ENCODE peak calls at places on chromosomes 11 and 22, in six cellular contexts. One of them, this sample, is unnamed.

GRCh38 chr22:49010086-49010863 is 817.4 kb downstream of the BRD1 start:
- DNase-seq in NCI-H510A treated with DMSO at 0.1 percent for 48 hours: no peak
- DNase-seq in GM10248: no peak
- DNase-seq in IMR-90: no peak
- DNase-seq in hepatic stellate cell: no peak
- DNase-seq in T-cell: no peak
- DNase-seq in this sample: no peak

GRCh38 chr11:78022397-78023396 is at the start of gene KCTD14:
- DNase-seq in NCI-H510A treated with DMSO at 0.1 percent for 48 hours: peak
- DNase-seq in GM10248: no peak
- DNase-seq in IMR-90: no peak
- DNase-seq in hepatic stellate cell: peak
- DNase-seq in T-cell: no peak
- DNase-seq in this sample: peak

GRCh38 chr22:39973656-39974055 is 13.5 kb downstream of the TMA7B start:
- DNase-seq in NCI-H510A treated with DMSO at 0.1 percent for 48 hours: no peak
- DNase-seq in GM10248: no peak
- DNase-seq in IMR-90: no peak
- DNase-seq in hepatic stellate cell: no peak
- DNase-seq in T-cell: no peak
- DNase-seq in this sample: no peak

GRCh38 chr11:98630736-98631135 is 390.0 kb upstream of the CNTN5 start:
- DNase-seq in NCI-H510A treated with DMSO at 0.1 percent for 48 hours: no peak
- DNase-seq in GM10248: no peak
- DNase-seq in IMR-90: no peak
- DNase-seq in hepatic stellate cell: no peak
- DNase-seq in T-cell: no peak
- DNase-seq in this sample: no peak

GRCh38 chr11:117600261-117600783 is 196.7 kb downstream of the DSCAML1 start:
- DNase-seq in NCI-H510A treated with DMSO at 0.1 percent for 48 hours: peak
- DNase-seq in GM10248: no peak
- DNase-seq in IMR-90: no peak
- DNase-seq in hepatic stellate cell: no peak
- DNase-seq in T-cell: no peak
- DNase-seq in this sample: no peak

GRCh38 chr11:64796757-64797541 is 6.1 kb downstream of the MAP4K2 start:
- DNase-seq in NCI-H510A treated with DMSO at 0.1 percent for 48 hours: no peak
- DNase-seq in GM10248: no peak
- DNase-seq in IMR-90: no peak
- DNase-seq in hepatic stellate cell: no peak
- DNase-seq in T-cell: no peak
- DNase-seq in this sample: no peak

GRCh38 chr22:26513852-26514251 is 1.6 kb upstream of the TFIP11 start:
- DNase-seq in NCI-H510A treated with DMSO at 0.1 percent for 48 hours: no peak
- DNase-seq in GM10248: no peak
- DNase-seq in IMR-90: no peak
- DNase-seq in hepatic stellate cell: no peak
- DNase-seq in T-cell: no peak
- DNase-seq in this sample: no peak

GRCh38 chr11:85822814-85823213 is 11.9 kb upstream of the SYTL2 start:
- DNase-seq in NCI-H510A treated with DMSO at 0.1 percent for 48 hours: no peak
- DNase-seq in GM10248: no peak
- DNase-seq in IMR-90: peak
- DNase-seq in hepatic stellate cell: no peak
- DNase-seq in T-cell: no peak
- DNase-seq in this sample: peak

GRCh38 chr11:36459046-36459445 is 51.0 kb downstream of the TRAF6 start:
- DNase-seq in NCI-H510A treated with DMSO at 0.1 percent for 48 hours: no peak
- DNase-seq in GM10248: no peak
- DNase-seq in IMR-90: no peak
- DNase-seq in hepatic stellate cell: no peak
- DNase-seq in T-cell: no peak
- DNase-seq in this sample: no peak

GRCh38 chr11:128291043-128291442 is 296.3 kb downstream of the ETS1 start:
- DNase-seq in NCI-H510A treated with DMSO at 0.1 percent for 48 hours: peak
- DNase-seq in GM10248: no peak
- DNase-seq in IMR-90: no peak
- DNase-seq in hepatic stellate cell: no peak
- DNase-seq in T-cell: no peak
- DNase-seq in this sample: no peak

GRCh38 chr11:66857234-66857926 is 516 bp downstream of the LRFN4 start:
- DNase-seq in NCI-H510A treated with DMSO at 0.1 percent for 48 hours: no peak
- DNase-seq in GM10248: no peak
- DNase-seq in IMR-90: no peak
- DNase-seq in hepatic stellate cell: no peak
- DNase-seq in T-cell: no peak
- DNase-seq in this sample: peak

GRCh38 chr11:103927535-103927934 is 108.9 kb upstream of the DDI1 start:
- DNase-seq in NCI-H510A treated with DMSO at 0.1 percent for 48 hours: peak
- DNase-seq in GM10248: no peak
- DNase-seq in IMR-90: peak
- DNase-seq in hepatic stellate cell: no peak
- DNase-seq in T-cell: no peak
- DNase-seq in this sample: peak

GRCh38 chr11:132844956-132845355 is 687.3 kb downstream of the OPCML start:
- DNase-seq in NCI-H510A treated with DMSO at 0.1 percent for 48 hours: peak
- DNase-seq in GM10248: no peak
- DNase-seq in IMR-90: peak
- DNase-seq in hepatic stellate cell: peak
- DNase-seq in T-cell: no peak
- DNase-seq in this sample: peak